ENCODE peak calls at places on chromosome 14, in seven cellular contexts. W, B, E, D, U, Z and C are unnamed samples.

GRCh38 chr14:75559451-75560187 is 18.8 kb upstream of the FLVCR2 start:
- DNase-seq in W (peak; percentile 32), B (peak; percentile 30), E (no peak), D (peak; percentile 57), U (peak; percentile 59), Z (no peak), C (no peak)

GRCh38 chr14:61174395-61175386 is 106.4 kb downstream of the TMEM30B start:
- DNase-seq in W (peak; percentile 47), B (peak; percentile 82), E (no peak), D (peak; percentile 67), U (peak; percentile 34), Z (no peak), C (no peak)

GRCh38 chr14:58755026-58755929 is 117.5 kb downstream of the DACT1 start:
- DNase-seq in W (no peak), B (no peak), E (no peak), D (no peak), U (no peak), Z (no peak), C (no peak)

GRCh38 chr14:95045255-95045701 is 112.1 kb downstream of the DICER1 start:
- DNase-seq in W (no peak), B (no peak), E (peak; percentile 21), D (no peak), U (no peak), Z (no peak), C (no peak)

GRCh38 chr14:75531660-75532317 is 9.5 kb downstream of the BATF start:
- DNase-seq in W (no peak), B (no peak), E (no peak), D (no peak), U (peak; percentile 18), Z (no peak), C (no peak)

GRCh38 chr14:60339571-60339970 is 90.5 kb downstream of the PPM1A start:
- DNase-seq in W (no peak), B (no peak), E (no peak), D (no peak), U (no peak), Z (no peak), C (no peak)

GRCh38 chr14:55585854-55586253 is 5.8 kb downstream of the KTN1 start:
- DNase-seq in W (no peak), B (peak; percentile 73), E (no peak), D (peak; percentile 68), U (peak; percentile 35), Z (no peak), C (no peak)

GRCh38 chr14:104221071-104221625 is 82.8 kb downstream of the KIF26A start:
- DNase-seq in W (no peak), B (no peak), E (no peak), D (no peak), U (no peak), Z (no peak), C (no peak)

GRCh38 chr14:53295985-53296582 is 143.0 kb upstream of the DDHD1 start:
- DNase-seq in W (peak; percentile 37), B (peak; percentile 45), E (no peak), D (peak; percentile 49), U (peak; percentile 78), Z (peak; percentile 36), C (no peak)

GRCh38 chr14:32258574-32258973 is 55.5 kb upstream of the RNU6-8 start:
- DNase-seq in W (no peak), B (no peak), E (no peak), D (peak; percentile 21), U (no peak), Z (no peak), C (no peak)

GRCh38 chr14:91354221-91354916 is 63.3 kb downstream of the CCDC88C start:
- DNase-seq in W (no peak), B (no peak), E (no peak), D (no peak), U (no peak), Z (no peak), C (no peak)

GRCh38 chr14:90398315-90398811 is 1.5 kb downstream of the CALM1 start:
- DNase-seq in W (peak; percentile 52), B (no peak), E (peak; percentile 43), D (peak; percentile 54), U (peak; percentile 64), Z (no peak), C (peak; percentile 54)

GRCh38 chr14:74408870-74409269 is 17.1 kb downstream of the SYNDIG1L start:
- DNase-seq in W (no peak), B (no peak), E (no peak), D (no peak), U (no peak), Z (no peak), C (no peak)

GRCh38 chr14:67056684-67057083 is 132.6 kb upstream of the GARIN2 start:
- DNase-seq in W (no peak), B (no peak), E (no peak), D (no peak), U (no peak), Z (no peak), C (no peak)

GRCh38 chr14:51780741-51781140 is 79.7 kb upstream of the GNG2 start:
- DNase-seq in W (peak; percentile 19), B (peak; percentile 42), E (no peak), D (peak; percentile 50), U (peak; percentile 7), Z (no peak), C (no peak)

GRCh38 chr14:71048393-71048792 is 141.1 kb downstream of the PCNX1 start:
- DNase-seq in W (no peak), B (no peak), E (no peak), D (no peak), U (no peak), Z (no peak), C (no peak)

GRCh38 chr14:69886843-69887242 is 7.6 kb downstream of the SMOC1 start:
- DNase-seq in W (no peak), B (peak; percentile 85), E (no peak), D (peak; percentile 1), U (no peak), Z (no peak), C (no peak)

GRCh38 chr14:101491841-101492240 is 69.5 kb upstream of the DIO3 start:
- DNase-seq in W (no peak), B (no peak), E (no peak), D (no peak), U (no peak), Z (no peak), C (no peak)

GRCh38 chr14:37202812-37203211 is 5.1 kb downstream of the MIPOL1 start:
- DNase-seq in W (no peak), B (no peak), E (no peak), D (no peak), U (no peak), Z (no peak), C (no peak)

DNA sequence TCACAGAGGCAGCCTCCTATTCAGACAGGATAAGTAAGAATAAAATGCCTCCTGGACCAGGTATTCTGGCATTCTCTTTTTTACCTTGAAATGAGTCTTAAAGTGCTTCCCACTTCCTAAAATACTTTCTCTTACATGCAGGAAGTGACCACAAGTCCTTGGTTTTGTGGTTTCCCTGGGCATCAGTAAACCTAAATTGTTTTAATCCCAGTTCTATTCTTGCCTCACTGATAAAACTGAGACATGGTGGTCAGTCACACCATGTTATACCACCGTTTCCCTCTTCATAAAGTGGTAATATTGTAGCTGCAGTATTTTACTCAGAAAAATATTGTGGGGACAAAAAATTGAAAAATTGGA is 1.2 kb upstream of the SALL2 start:
- DNase-seq in W (no peak), B (no peak), E (no peak), D (no peak), U (no peak), Z (no peak), C (no peak)
- H2BK5ac ChIP-seq in W (peak overlapping the region; percentile 27), B (no peak overlapping the region), E (no peak overlapping the region), D (no peak overlapping the region), U (no peak overlapping the region), Z (no peak overlapping the region), C (peak overlapping the region; percentile 97)

DNA sequence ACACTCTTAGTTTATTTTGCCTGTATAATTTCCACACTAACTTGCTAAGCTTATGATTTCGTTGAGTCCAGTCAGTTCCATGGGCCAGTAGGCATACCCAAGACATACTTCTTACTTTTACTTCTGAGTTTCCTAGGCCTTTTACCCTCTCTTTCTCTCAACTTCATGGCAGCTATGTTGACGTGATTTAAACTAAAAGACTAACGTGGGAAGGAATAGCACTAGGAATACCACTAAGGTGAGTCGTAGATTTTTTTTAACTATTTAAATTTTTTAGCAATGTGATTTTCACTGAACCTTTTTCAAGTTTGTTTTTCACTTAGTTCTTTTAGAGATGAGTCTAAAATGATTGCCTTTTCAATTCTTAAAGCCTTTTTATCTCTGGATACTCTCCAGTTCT is 793.5 kb upstream of the NOVA1 start:
- DNase-seq in W (peak; percentile 11), B (no peak), E (no peak), D (peak; percentile 21), U (no peak), Z (no peak), C (no peak)
- H2BK5ac ChIP-seq in W (no peak overlapping the region), B (no peak overlapping the region), E (no peak overlapping the region), D (no peak overlapping the region), U (no peak overlapping the region), Z (no peak overlapping the region), C (no peak overlapping the region)

GRCh38 chr14:105283028-105283427 is 17.8 kb downstream of the BRF1 start:
- DNase-seq in W (peak; percentile 58), B (no peak), E (peak; percentile 75), D (no peak), U (no peak), Z (no peak), C (peak; percentile 69)
- H2BK5ac ChIP-seq in W (no peak overlapping the region), B (no peak overlapping the region), E (no peak overlapping the region), D (no peak overlapping the region), U (no peak overlapping the region), Z (peak overlapping the region; percentile 43), C (no peak overlapping the region)

GRCh38 chr14:24982472-24983155 is 67.3 kb downstream of the STXBP6 start:
- DNase-seq in W (no peak), B (peak; percentile 97), E (no peak), D (peak; percentile 94), U (peak; percentile 35), Z (no peak), C (no peak)

GRCh38 chr14:24979725-24980239 is 70.2 kb downstream of the STXBP6 start:
- DNase-seq in W (no peak), B (no peak), E (no peak), D (no peak), U (no peak), Z (no peak), C (no peak)

GRCh38 chr14:24986206-24986893 is 63.6 kb downstream of the STXBP6 start:
- DNase-seq in W (no peak), B (no peak), E (no peak), D (no peak), U (no peak), Z (no peak), C (no peak)

GRCh38 chr14:24990773-24991172 is 59.2 kb downstream of the STXBP6 start:
- DNase-seq in W (no peak), B (no peak), E (no peak), D (no peak), U (no peak), Z (no peak), C (no peak)

DNA sequence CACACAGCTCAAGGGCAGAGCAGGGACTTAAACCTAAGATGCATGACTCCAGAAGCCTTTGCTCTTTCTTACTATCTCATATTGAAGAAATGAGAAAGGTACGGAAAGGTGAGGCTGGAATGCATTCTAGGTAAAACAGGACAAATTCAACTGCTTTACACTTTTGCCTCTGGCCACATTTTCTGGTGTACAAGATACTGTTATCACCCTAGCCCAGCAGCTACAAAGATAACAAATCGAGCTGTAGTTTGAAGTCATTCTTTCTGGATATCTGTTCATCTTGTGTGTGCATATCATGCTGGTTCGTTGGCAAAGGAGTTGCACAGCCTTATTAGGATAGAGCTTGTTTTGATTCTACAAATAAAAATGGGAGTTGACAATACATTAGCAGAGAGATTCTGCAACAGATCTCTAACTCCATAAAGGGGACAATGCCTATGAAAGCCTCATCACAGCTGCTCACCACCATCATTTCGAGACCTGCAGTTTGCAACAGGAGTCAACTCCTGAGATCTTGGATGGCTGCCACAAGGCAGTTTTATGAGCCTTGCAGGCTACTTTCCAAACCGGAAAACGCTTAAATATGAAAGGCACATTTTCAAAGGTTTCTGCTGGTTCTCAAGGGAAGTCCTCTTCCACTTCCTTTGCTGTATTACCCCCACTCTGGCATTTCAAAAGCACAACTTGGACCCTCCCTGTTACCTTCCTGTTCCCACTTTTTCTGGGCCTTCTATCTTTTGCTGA is 64.9 kb downstream of the STXBP6 start:
- DNase-seq in W (no peak), B (no peak), E (no peak), D (no peak), U (peak; percentile 60), Z (no peak), C (no peak)
- H2BK5ac ChIP-seq in W (no peak overlapping the region), B (no peak overlapping the region), E (no peak overlapping the region), D (no peak overlapping the region), U (no peak overlapping the region), Z (no peak overlapping the region), C (no peak overlapping the region)